ENCODE peak calls at places on chromosomes 5 and 9, in nine cellular contexts. Y, G, K, S, W, E, H, R and X are unnamed samples.

GRCh38 chr9:131015112-131015511 is 6.1 kb downstream of the LAMC3 start:
- DNase-seq in Y (no peak), G (no peak), K (no peak), S (no peak), W (no peak), E (no peak), H (no peak), R (no peak), X (no peak)

GRCh38 chr9:90854637-90855036 is 53.0 kb downstream of the SYK start:
- DNase-seq in Y (no peak), G (no peak), K (no peak), S (peak; percentile 44), W (no peak), E (no peak), H (no peak), R (no peak), X (no peak)

GRCh38 chr9:138037140-138037539 is 159.6 kb downstream of the CACNA1B start:
- DNase-seq in Y (no peak), G (no peak), K (no peak), S (no peak), W (no peak), E (no peak), H (no peak), R (no peak), X (no peak)

GRCh38 chr5:122350496-122350895 is 38.5 kb downstream of the SNCAIP start:
- DNase-seq in Y (no peak), G (no peak), K (no peak), S (no peak), W (no peak), E (no peak), H (no peak), R (no peak), X (no peak)

GRCh38 chr9:20355022-20355421 is 267.3 kb downstream of the MLLT3 start:
- DNase-seq in Y (no peak), G (peak; percentile 53), K (peak; percentile 39), S (no peak), W (no peak), E (peak; percentile 87), H (peak; percentile 92), R (peak; percentile 81), X (no peak)

GRCh38 chr9:38046669-38047300 is 22.2 kb downstream of the SHB start:
- DNase-seq in Y (peak; percentile 82), G (no peak), K (no peak), S (peak; percentile 69), W (no peak), E (peak; percentile 62), H (peak; percentile 69), R (peak; percentile 64), X (no peak)

GRCh38 chr5:7650755-7651154 is 200.2 kb downstream of the CFAP90 start:
- DNase-seq in Y (no peak), G (no peak), K (no peak), S (no peak), W (no peak), E (no peak), H (no peak), R (no peak), X (no peak)

GRCh38 chr5:78387468-78388153 is 27.2 kb downstream of the SCAMP1 start:
- DNase-seq in Y (no peak), G (no peak), K (no peak), S (no peak), W (no peak), E (no peak), H (no peak), R (no peak), X (no peak)

GRCh38 chr5:32628049-32628803 is 42.9 kb downstream of the SUB1 start:
- DNase-seq in Y (no peak), G (no peak), K (no peak), S (no peak), W (no peak), E (peak; percentile 28), H (peak; percentile 85), R (peak; percentile 62), X (no peak)

GRCh38 chr5:143453722-143454121 is 50.2 kb upstream of the NR3C1 start:
- DNase-seq in Y (no peak), G (no peak), K (no peak), S (no peak), W (no peak), E (no peak), H (no peak), R (no peak), X (no peak)

GRCh38 chr9:129665008-129665771 is at the start of gene PRRX2:
- DNase-seq in Y (no peak), G (no peak), K (peak; percentile 65), S (no peak), W (peak; percentile 22), E (no peak), H (peak; percentile 43), R (no peak), X (no peak)

GRCh38 chr9:134138292-134138691 is 2.4 kb downstream of the WDR5 start:
- DNase-seq in Y (no peak), G (no peak), K (no peak), S (no peak), W (no peak), E (no peak), H (no peak), R (no peak), X (no peak)

GRCh38 chr9:134136117-134136996 is 475 bp downstream of the WDR5 start:
- DNase-seq in Y (no peak), G (no peak), K (peak; percentile 63), S (peak; percentile 18), W (no peak), E (peak; percentile 37), H (peak; percentile 13), R (peak; percentile 27), X (no peak)

GRCh38 chr9:134134949-134135342 is 936 bp upstream of the WDR5 start:
- DNase-seq in Y (no peak), G (no peak), K (no peak), S (no peak), W (no peak), E (no peak), H (no peak), R (no peak), X (peak; percentile 54)

GRCh38 chr9:134136997-134137302 is 1.1 kb downstream of the WDR5 start:
- DNase-seq in Y (no peak), G (no peak), K (no peak), S (no peak), W (no peak), E (no peak), H (no peak), R (no peak), X (no peak)

GRCh38 chr9:134135343-134136116 is at the start of gene WDR5:
- DNase-seq in Y (peak; percentile 89), G (no peak), K (peak; percentile 100), S (peak; percentile 91), W (peak; percentile 94), E (peak; percentile 92), H (peak; percentile 85), R (peak; percentile 91), X (peak; percentile 95)
- TF ChIP-seq CTCF in Y (no peak), G (peak; percentile 39), K (peak; percentile 14), S (peak; percentile 29), W (peak; percentile 37), E (no peak), H (peak; percentile 3), R (peak; percentile 15), X (no peak)

GRCh38 chr9:97284798-97285197 is 22.7 kb upstream of the CCDC180 start:
- DNase-seq in Y (no peak), G (no peak), K (no peak), S (no peak), W (no peak), E (no peak), H (no peak), R (no peak), X (no peak)
- TF ChIP-seq CTCF in Y (no peak), G (no peak), K (no peak), S (no peak), W (no peak), E (no peak), H (peak; percentile 17), R (no peak), X (no peak)

DNA sequence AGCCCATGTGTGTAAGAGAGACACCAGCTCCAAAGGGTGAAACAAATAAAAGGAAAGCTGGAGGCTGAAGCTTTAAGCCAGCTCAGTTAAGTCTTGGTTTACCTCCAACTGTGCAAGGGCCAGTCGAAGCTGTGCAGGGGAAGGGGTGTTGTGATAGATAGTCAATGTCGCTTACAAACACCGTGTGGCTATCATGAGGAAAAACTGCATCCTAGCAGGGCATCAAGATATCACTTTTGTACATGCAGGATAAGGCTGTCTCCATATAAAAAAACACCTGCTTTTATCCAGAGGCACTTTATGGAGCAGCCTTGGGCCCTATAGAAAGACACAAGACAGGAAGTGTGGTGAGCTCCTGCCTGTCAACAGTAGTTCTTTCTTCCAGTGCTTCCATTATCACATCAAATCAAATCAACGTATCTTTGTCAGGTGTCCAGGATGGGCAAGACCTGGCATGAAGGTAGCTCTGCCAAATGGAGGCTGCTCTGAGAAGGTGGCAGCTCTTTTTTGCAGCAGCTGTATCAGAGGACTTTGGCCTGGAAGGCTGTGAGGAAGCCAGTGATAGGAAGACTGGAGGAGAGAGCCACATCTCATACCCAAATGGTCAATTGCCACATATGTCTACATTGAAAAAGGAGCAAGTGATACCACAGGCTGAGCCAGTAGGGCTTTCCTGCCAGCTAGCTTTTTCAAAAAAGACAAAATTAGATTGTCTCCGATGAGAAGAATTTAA is 29.3 kb upstream of the SELENOP start:
- DNase-seq in Y (no peak), G (no peak), K (no peak), S (no peak), W (no peak), E (peak; percentile 38), H (no peak), R (no peak), X (no peak)
- TF ChIP-seq CTCF in Y (no peak), G (no peak), K (no peak), S (no peak), W (no peak), E (no peak), H (no peak), R (no peak), X (no peak)

DNA sequence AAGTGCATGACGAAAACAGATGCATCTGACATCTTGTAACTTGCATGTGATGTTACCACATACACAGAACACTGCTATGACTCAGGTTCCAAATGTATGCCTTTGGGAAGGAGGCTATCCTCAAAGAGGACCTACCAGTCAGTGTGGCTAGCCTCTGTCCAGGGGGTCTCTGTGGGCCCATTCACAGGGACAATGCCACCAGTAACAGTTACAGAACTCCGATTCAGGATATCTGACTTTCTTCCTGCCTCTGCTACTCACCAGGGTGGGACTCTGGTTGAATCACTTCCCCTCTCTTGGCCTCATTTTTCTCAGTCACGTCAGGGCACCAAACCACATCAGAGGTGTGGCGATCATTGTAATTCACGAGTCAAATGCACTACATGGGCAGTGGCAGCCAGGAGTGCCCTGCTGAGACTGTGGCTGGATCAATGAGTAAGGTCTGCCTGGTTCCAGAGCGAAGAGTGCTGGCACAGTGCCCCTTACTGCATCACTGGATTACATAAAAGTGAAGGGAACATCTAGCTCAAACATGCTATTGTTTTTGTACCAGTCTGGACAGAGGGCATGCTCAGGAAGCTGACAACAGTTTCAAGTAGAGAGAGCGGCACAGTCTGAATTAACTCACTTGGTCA is 13.2 kb downstream of the ATOX1 start:
- DNase-seq in Y (no peak), G (peak; percentile 53), K (no peak), S (peak; percentile 82), W (peak; percentile 52), E (peak; percentile 82), H (peak; percentile 81), R (peak; percentile 84), X (no peak)
- TF ChIP-seq CTCF in Y (no peak), G (no peak), K (no peak), S (no peak), W (peak; percentile 9), E (no peak), H (no peak), R (no peak), X (no peak)